ENCODE peak calls at places on chromosomes 5 and 9, in eight cellular contexts. U, T, O, W, X, V, J and C are unnamed samples.

GRCh38 chr9:133711428-133712220 is 26.5 kb downstream of the SARDH start:
- DNase-seq in U (peak; percentile 94), T (no peak), O (peak; percentile 90), W (peak; percentile 48), X (no peak), V (no peak), J (no peak), C (no peak)

GRCh38 chr9:99365233-99365980 is 143.3 kb downstream of the SEC61B start:
- DNase-seq in U (peak; percentile 50), T (no peak), O (peak; percentile 66), W (no peak), X (no peak), V (no peak), J (no peak), C (no peak)

GRCh38 chr5:79088507-79088906 is 18.9 kb downstream of the BHMT2 start:
- DNase-seq in U (no peak), T (no peak), O (no peak), W (peak; percentile 50), X (no peak), V (no peak), J (no peak), C (no peak)

GRCh38 chr9:135120249-135120648 is 32.8 kb downstream of the OLFM1 start:
- DNase-seq in U (no peak), T (no peak), O (no peak), W (no peak), X (no peak), V (no peak), J (no peak), C (no peak)

GRCh38 chr5:43685271-43685950 is 82.4 kb downstream of the NNT start:
- DNase-seq in U (no peak), T (no peak), O (no peak), W (no peak), X (no peak), V (no peak), J (no peak), C (no peak)

GRCh38 chr9:125043631-125044030 is 99.7 kb downstream of the SCAI start:
- DNase-seq in U (no peak), T (no peak), O (no peak), W (no peak), X (no peak), V (no peak), J (no peak), C (no peak)

GRCh38 chr9:90925581-90926257 is 124.1 kb downstream of the SYK start:
- DNase-seq in U (peak; percentile 86), T (no peak), O (peak; percentile 97), W (no peak), X (no peak), V (no peak), J (no peak), C (no peak)

GRCh38 chr9:123609844-123610243 is 253.8 kb downstream of the CRB2 start:
- DNase-seq in U (peak; percentile 19), T (no peak), O (no peak), W (no peak), X (no peak), V (no peak), J (no peak), C (no peak)

GRCh38 chr9:97593960-97594359 is 39.2 kb downstream of the TSTD2 start:
- DNase-seq in U (peak; percentile 27), T (no peak), O (no peak), W (no peak), X (no peak), V (no peak), J (no peak), C (no peak)

GRCh38 chr5:58491216-58491892 is at the start of gene GAPT:
- DNase-seq in U (no peak), T (peak; percentile 19), O (no peak), W (no peak), X (no peak), V (peak; percentile 45), J (no peak), C (no peak)

GRCh38 chr9:130305381-130305780 is 39.8 kb downstream of the HMCN2 start:
- DNase-seq in U (no peak), T (no peak), O (no peak), W (no peak), X (no peak), V (no peak), J (no peak), C (no peak)

GRCh38 chr5:10328323-10328722 is 20.6 kb upstream of the CMBL start:
- DNase-seq in U (no peak), T (no peak), O (no peak), W (no peak), X (no peak), V (no peak), J (no peak), C (no peak)

GRCh38 chr9:99819123-99819483 is 2.6 kb upstream of the NR4A3 start:
- DNase-seq in U (no peak), T (no peak), O (no peak), W (no peak), X (no peak), V (no peak), J (no peak), C (no peak)

GRCh38 chr9:99023831-99024230 is 80.1 kb downstream of the COL15A1 start:
- DNase-seq in U (peak; percentile 54), T (no peak), O (peak; percentile 55), W (no peak), X (no peak), V (no peak), J (peak; percentile 33), C (no peak)

GRCh38 chr5:56670916-56671315 is 144.4 kb upstream of the MAP3K1 start:
- DNase-seq in U (no peak), T (no peak), O (no peak), W (no peak), X (no peak), V (no peak), J (no peak), C (no peak)

GRCh38 chr5:154211611-154212390 is 21.3 kb downstream of the GALNT10 start:
- DNase-seq in U (peak; percentile 71), T (no peak), O (peak; percentile 22), W (no peak), X (no peak), V (no peak), J (no peak), C (no peak)

GRCh38 chr9:118640836-118641557 is 728.2 kb downstream of the BRINP1 start:
- DNase-seq in U (no peak), T (no peak), O (no peak), W (no peak), X (no peak), V (no peak), J (no peak), C (no peak)

GRCh38 chr5:153157156-153157555 is 333.3 kb upstream of the GRIA1 start:
- DNase-seq in U (peak; percentile 35), T (no peak), O (no peak), W (no peak), X (no peak), V (no peak), J (no peak), C (no peak)

GRCh38 chr5:154986151-154986550 is 27.4 kb upstream of the KIF4B start:
- DNase-seq in U (peak; percentile 58), T (no peak), O (no peak), W (no peak), X (no peak), V (no peak), J (no peak), C (no peak)

GRCh38 chr5:171226096-171226495 is 83.0 kb upstream of the TLX3 start:
- DNase-seq in U (peak; percentile 7), T (no peak), O (no peak), W (no peak), X (no peak), V (no peak), J (no peak), C (no peak)
- TF ChIP-seq CTCF in U (peak; percentile 29), T (no peak), O (peak; percentile 34), W (no peak), X (peak; percentile 28), V (no peak), J (no peak), C (peak; percentile 42)

GRCh38 chr5:179534431-179534830 is 15.9 kb upstream of the RUFY1 start:
- DNase-seq in U (no peak), T (peak; percentile 48), O (no peak), W (no peak), X (no peak), V (no peak), J (no peak), C (no peak)

GRCh38 chr5:179533024-179533423 is 17.3 kb upstream of the RUFY1 start:
- DNase-seq in U (no peak), T (no peak), O (no peak), W (no peak), X (no peak), V (no peak), J (no peak), C (no peak)

GRCh38 chr5:179533907-179534306 is 16.4 kb upstream of the RUFY1 start:
- DNase-seq in U (no peak), T (peak; percentile 49), O (no peak), W (no peak), X (no peak), V (peak; percentile 44), J (no peak), C (no peak)

GRCh38 chr5:179526978-179527377 is 23.4 kb upstream of the RUFY1 start:
- DNase-seq in U (no peak), T (no peak), O (no peak), W (no peak), X (no peak), V (no peak), J (no peak), C (no peak)

GRCh38 chr5:179530069-179530998 is 20.0 kb upstream of the RUFY1 start:
- DNase-seq in U (peak; percentile 40), T (peak; percentile 82), O (peak; percentile 15), W (peak; percentile 90), X (no peak), V (peak; percentile 85), J (peak; percentile 58), C (peak; percentile 68)
- TF ChIP-seq CTCF in U (peak; percentile 20), T (peak; percentile 38), O (peak; percentile 45), W (peak; percentile 59), X (no peak), V (peak; percentile 38), J (peak; percentile 24), C (peak; percentile 36)

GRCh38 chr5:66810747-66811355 is 214.7 kb downstream of the MAST4 start:
- DNase-seq in U (no peak), T (no peak), O (no peak), W (no peak), X (no peak), V (no peak), J (no peak), C (peak; percentile 28)

GRCh38 chr5:66808663-66809062 is 212.5 kb downstream of the MAST4 start:
- DNase-seq in U (no peak), T (no peak), O (no peak), W (no peak), X (no peak), V (no peak), J (no peak), C (no peak)

GRCh38 chr5:66810151-66810550 is 214.0 kb downstream of the MAST4 start:
- DNase-seq in U (no peak), T (no peak), O (no peak), W (no peak), X (no peak), V (no peak), J (no peak), C (no peak)

GRCh38 chr5:66805514-66806430 is 209.6 kb downstream of the MAST4 start:
- DNase-seq in U (peak; percentile 24), T (no peak), O (no peak), W (no peak), X (no peak), V (no peak), J (no peak), C (no peak)

GRCh38 chr5:66807743-66808142 is 211.6 kb downstream of the MAST4 start:
- DNase-seq in U (peak; percentile 77), T (no peak), O (peak; percentile 57), W (no peak), X (peak; percentile 66), V (no peak), J (peak; percentile 41), C (peak; percentile 21)
- TF ChIP-seq CTCF in U (peak; percentile 63), T (no peak), O (peak; percentile 74), W (peak; percentile 44), X (peak; percentile 78), V (no peak), J (peak; percentile 56), C (peak; percentile 35)

GRCh38 chr5:171630047-171630669 is 155.5 kb upstream of the SMIM23 start:
- DNase-seq in U (peak; percentile 58), T (no peak), O (peak; percentile 54), W (peak; percentile 92), X (peak; percentile 88), V (no peak), J (no peak), C (peak; percentile 87)
- TF ChIP-seq CTCF in U (peak; percentile 67), T (no peak), O (peak; percentile 83), W (peak; percentile 79), X (peak; percentile 59), V (no peak), J (peak; percentile 48), C (peak; percentile 58)